ENCODE peak calls at places on chromosome 1, in ten cellular contexts. One of them, this sample, is unnamed.

GRCh38 chr1:75908717-75909152 is 23.5 kb downstream of the ASB17 start:
- DNase-seq in left ventricle myocardium inferior: no peak
- DNase-seq in stomach: no peak
- DNase-seq in neural progenitor cell: peak; percentile 63
- DNase-seq in BE2C: peak; percentile 20
- DNase-seq in OCI-LY7: peak; percentile 16
- DNase-seq in tibial nerve: no peak
- DNase-seq in astrocyte of the spinal cord: peak; percentile 39
- DNase-seq in K562: peak; percentile 30
- DNase-seq in AG09309: peak; percentile 8
- DNase-seq in this sample: no peak

GRCh38 chr1:167465751-167466150 is 52.6 kb downstream of the CD247 start:
- DNase-seq in AG09309: no peak
- DNase-seq in left ventricle myocardium inferior: no peak
- DNase-seq in OCI-LY7: no peak
- DNase-seq in BE2C: no peak
- DNase-seq in tibial nerve: no peak
- DNase-seq in K562: no peak
- DNase-seq in astrocyte of the spinal cord: no peak
- DNase-seq in neural progenitor cell: no peak
- DNase-seq in stomach: no peak
- DNase-seq in this sample: no peak

GRCh38 chr1:48697066-48697707 is 79.5 kb downstream of the BEND5 start:
- DNase-seq in neural progenitor cell: peak; percentile 71
- DNase-seq in tibial nerve: peak; percentile 70
- DNase-seq in AG09309: no peak
- DNase-seq in OCI-LY7: peak; percentile 49
- DNase-seq in BE2C: peak; percentile 50
- DNase-seq in astrocyte of the spinal cord: peak; percentile 23
- DNase-seq in stomach: peak; percentile 74
- DNase-seq in left ventricle myocardium inferior: peak; percentile 48
- DNase-seq in K562: peak; percentile 65
- DNase-seq in this sample: no peak

GRCh38 chr1:9242338-9242969 is 7.9 kb downstream of the H6PD start:
- DNase-seq in tibial nerve: peak; percentile 57
- DNase-seq in neural progenitor cell: no peak
- DNase-seq in stomach: peak; percentile 91
- DNase-seq in astrocyte of the spinal cord: no peak
- DNase-seq in OCI-LY7: no peak
- DNase-seq in AG09309: no peak
- DNase-seq in left ventricle myocardium inferior: peak; percentile 86
- DNase-seq in K562: no peak
- DNase-seq in BE2C: no peak
- DNase-seq in this sample: peak; percentile 48

GRCh38 chr1:205258313-205259176 is 30.8 kb downstream of the TMCC2 start:
- DNase-seq in left ventricle myocardium inferior: no peak
- DNase-seq in BE2C: peak; percentile 65
- DNase-seq in astrocyte of the spinal cord: peak; percentile 52
- DNase-seq in K562: peak; percentile 31
- DNase-seq in tibial nerve: no peak
- DNase-seq in stomach: no peak
- DNase-seq in AG09309: no peak
- DNase-seq in OCI-LY7: no peak
- DNase-seq in neural progenitor cell: no peak
- DNase-seq in this sample: no peak

GRCh38 chr1:27144920-27145661 is 9.8 kb downstream of the SLC9A1 start:
- DNase-seq in K562: no peak
- DNase-seq in AG09309: peak; percentile 63
- DNase-seq in left ventricle myocardium inferior: no peak
- DNase-seq in neural progenitor cell: no peak
- DNase-seq in stomach: peak; percentile 73
- DNase-seq in BE2C: peak; percentile 47
- DNase-seq in astrocyte of the spinal cord: peak; percentile 73
- DNase-seq in tibial nerve: no peak
- DNase-seq in OCI-LY7: no peak
- DNase-seq in this sample: peak; percentile 58

GRCh38 chr1:243407284-243408018 is 151.6 kb downstream of the SDCCAG8 start:
- DNase-seq in stomach: no peak
- DNase-seq in tibial nerve: no peak
- DNase-seq in K562: no peak
- DNase-seq in AG09309: peak; percentile 32
- DNase-seq in BE2C: no peak
- DNase-seq in astrocyte of the spinal cord: peak; percentile 53
- DNase-seq in left ventricle myocardium inferior: no peak
- DNase-seq in neural progenitor cell: no peak
- DNase-seq in OCI-LY7: no peak
- DNase-seq in this sample: no peak

GRCh38 chr1:222750651-222751050 is 13.6 kb downstream of the FAM177B start:
- DNase-seq in stomach: no peak
- DNase-seq in neural progenitor cell: no peak
- DNase-seq in tibial nerve: no peak
- DNase-seq in OCI-LY7: peak; percentile 44
- DNase-seq in BE2C: no peak
- DNase-seq in astrocyte of the spinal cord: no peak
- DNase-seq in K562: no peak
- DNase-seq in AG09309: no peak
- DNase-seq in left ventricle myocardium inferior: no peak
- DNase-seq in this sample: no peak

GRCh38 chr1:21308847-21309652 is 18.8 kb upstream of the ECE1 start:
- DNase-seq in BE2C: peak; percentile 70
- DNase-seq in left ventricle myocardium inferior: no peak
- DNase-seq in stomach: peak; percentile 66
- DNase-seq in neural progenitor cell: peak; percentile 52
- DNase-seq in tibial nerve: no peak
- DNase-seq in astrocyte of the spinal cord: peak; percentile 70
- DNase-seq in AG09309: no peak
- DNase-seq in OCI-LY7: no peak
- DNase-seq in K562: no peak
- DNase-seq in this sample: no peak

GRCh38 chr1:9233241-9233941 is 1.2 kb upstream of the H6PD start:
- DNase-seq in neural progenitor cell: no peak
- DNase-seq in K562: no peak
- DNase-seq in stomach: peak; percentile 70
- DNase-seq in astrocyte of the spinal cord: peak; percentile 57
- DNase-seq in left ventricle myocardium inferior: peak; percentile 78
- DNase-seq in BE2C: no peak
- DNase-seq in AG09309: peak; percentile 88
- DNase-seq in tibial nerve: peak; percentile 83
- DNase-seq in OCI-LY7: no peak
- DNase-seq in this sample: peak; percentile 58

GRCh38 chr1:231611111-231611510 is 15.5 kb upstream of the DISC1 start:
- DNase-seq in AG09309: no peak
- DNase-seq in astrocyte of the spinal cord: no peak
- DNase-seq in OCI-LY7: no peak
- DNase-seq in K562: no peak
- DNase-seq in stomach: no peak
- DNase-seq in left ventricle myocardium inferior: no peak
- DNase-seq in neural progenitor cell: no peak
- DNase-seq in BE2C: no peak
- DNase-seq in tibial nerve: no peak
- DNase-seq in this sample: no peak

GRCh38 chr1:200740291-200741212 is 1.9 kb downstream of the CAMSAP2 start:
- DNase-seq in left ventricle myocardium inferior: no peak
- DNase-seq in astrocyte of the spinal cord: peak; percentile 24
- DNase-seq in tibial nerve: no peak
- DNase-seq in AG09309: peak; percentile 2
- DNase-seq in OCI-LY7: peak; percentile 14
- DNase-seq in stomach: no peak
- DNase-seq in BE2C: no peak
- DNase-seq in neural progenitor cell: no peak
- DNase-seq in K562: no peak
- DNase-seq in this sample: no peak

GRCh38 chr1:213244664-213245091 is 193.6 kb downstream of the RPS6KC1 start:
- DNase-seq in tibial nerve: no peak
- DNase-seq in AG09309: peak; percentile 33
- DNase-seq in astrocyte of the spinal cord: peak; percentile 57
- DNase-seq in neural progenitor cell: peak; percentile 68
- DNase-seq in stomach: no peak
- DNase-seq in OCI-LY7: peak; percentile 56
- DNase-seq in K562: peak; percentile 74
- DNase-seq in left ventricle myocardium inferior: no peak
- DNase-seq in BE2C: peak; percentile 47
- DNase-seq in this sample: no peak

GRCh38 chr1:155324717-155325595 is 4.3 kb downstream of the RUSC1 start:
- DNase-seq in OCI-LY7: peak; percentile 24
- DNase-seq in stomach: peak; percentile 65
- DNase-seq in AG09309: no peak
- DNase-seq in tibial nerve: no peak
- DNase-seq in K562: peak; percentile 72
- DNase-seq in left ventricle myocardium inferior: peak; percentile 46
- DNase-seq in astrocyte of the spinal cord: peak; percentile 28
- DNase-seq in BE2C: peak; percentile 64
- DNase-seq in neural progenitor cell: peak; percentile 88
- DNase-seq in this sample: peak; percentile 83

DNA sequence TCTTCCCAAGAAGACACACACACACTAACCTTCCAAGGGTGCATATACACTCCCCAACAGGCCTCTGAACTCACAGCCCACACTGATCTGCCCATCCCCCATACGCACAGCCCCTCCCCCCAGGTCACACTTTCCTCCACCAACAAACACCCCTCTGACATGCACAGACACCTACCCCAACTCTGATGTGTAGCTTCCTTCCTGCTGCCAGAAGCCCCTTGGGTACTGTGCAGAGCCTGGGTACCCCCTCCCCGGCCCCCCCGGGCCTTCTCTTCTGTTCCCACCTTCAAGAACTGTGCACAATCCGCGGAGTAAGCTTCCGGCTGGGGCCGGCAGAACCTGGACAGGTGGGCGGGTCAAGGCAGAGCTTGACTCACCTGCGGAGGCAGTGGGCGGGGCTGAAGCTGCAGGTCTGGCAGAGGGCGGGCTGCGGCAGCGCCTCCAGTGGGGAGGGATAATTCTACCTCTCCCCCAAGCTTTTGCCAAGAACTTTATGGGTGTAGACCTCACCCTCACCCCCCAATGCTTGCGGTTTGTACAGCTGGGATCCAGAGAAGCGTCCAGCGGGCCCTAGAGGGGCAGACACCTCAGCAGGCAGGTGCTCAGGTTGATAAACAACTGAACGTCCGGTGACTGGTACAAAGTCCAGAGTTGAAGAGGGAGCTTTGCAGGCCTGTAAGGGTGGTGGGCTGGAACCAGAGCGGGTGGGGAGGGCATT is at the start of gene C1orf210:
- DNase-seq in OCI-LY7: no peak
- DNase-seq in BE2C: no peak
- DNase-seq in left ventricle myocardium inferior: no peak
- DNase-seq in AG09309: no peak
- DNase-seq in tibial nerve: no peak
- DNase-seq in K562: peak; percentile 56
- DNase-seq in astrocyte of the spinal cord: no peak
- DNase-seq in neural progenitor cell: peak; percentile 34
- DNase-seq in stomach: peak; percentile 94
- DNase-seq in this sample: peak; percentile 94
- H3K4me3 ChIP-seq in OCI-LY7: no peak within 1 kb of the TSS
- H3K4me3 ChIP-seq in BE2C: no peak within 1 kb of the TSS
- H3K4me3 ChIP-seq in left ventricle myocardium inferior: no peak within 1 kb of the TSS
- H3K4me3 ChIP-seq in AG09309: no peak within 1 kb of the TSS
- H3K4me3 ChIP-seq in tibial nerve: no peak within 1 kb of the TSS
- H3K4me3 ChIP-seq in K562: no peak within 1 kb of the TSS
- H3K4me3 ChIP-seq in astrocyte of the spinal cord: no peak within 1 kb of the TSS
- H3K4me3 ChIP-seq in neural progenitor cell: peak within 1 kb of the TSS; percentile 7
- H3K4me3 ChIP-seq in stomach: peak within 1 kb of the TSS; percentile 51
- H3K4me3 ChIP-seq in this sample: peak within 1 kb of the TSS; percentile 14

GRCh38 chr1:159008744-159009188 is 941 bp upstream of the IFI16 start:
- DNase-seq in tibial nerve: no peak
- DNase-seq in OCI-LY7: peak; percentile 83
- DNase-seq in AG09309: no peak
- DNase-seq in stomach: no peak
- DNase-seq in BE2C: no peak
- DNase-seq in astrocyte of the spinal cord: peak; percentile 26
- DNase-seq in left ventricle myocardium inferior: no peak
- DNase-seq in neural progenitor cell: no peak
- DNase-seq in K562: no peak
- DNase-seq in this sample: no peak
- H3K4me3 ChIP-seq in tibial nerve: no peak overlapping the region
- H3K4me3 ChIP-seq in OCI-LY7: peak overlapping the region; percentile 88
- H3K4me3 ChIP-seq in AG09309: no peak overlapping the region
- H3K4me3 ChIP-seq in stomach: no peak overlapping the region
- H3K4me3 ChIP-seq in BE2C: no peak overlapping the region
- H3K4me3 ChIP-seq in astrocyte of the spinal cord: no peak overlapping the region
- H3K4me3 ChIP-seq in left ventricle myocardium inferior: no peak overlapping the region
- H3K4me3 ChIP-seq in neural progenitor cell: no peak overlapping the region
- H3K4me3 ChIP-seq in K562: no peak overlapping the region
- H3K4me3 ChIP-seq in this sample: no peak overlapping the region

GRCh38 chr1:203281033-203281432 is 24.3 kb upstream of the BTG2 start:
- DNase-seq in AG09309: no peak
- DNase-seq in left ventricle myocardium inferior: no peak
- DNase-seq in BE2C: no peak
- DNase-seq in stomach: no peak
- DNase-seq in astrocyte of the spinal cord: no peak
- DNase-seq in K562: no peak
- DNase-seq in neural progenitor cell: no peak
- DNase-seq in tibial nerve: no peak
- DNase-seq in OCI-LY7: peak; percentile 4
- DNase-seq in this sample: peak; percentile 5

GRCh38 chr1:203276916-203277535 is 28.3 kb upstream of the BTG2 start:
- DNase-seq in K562: no peak
- DNase-seq in neural progenitor cell: no peak
- DNase-seq in BE2C: no peak
- DNase-seq in AG09309: no peak
- DNase-seq in tibial nerve: no peak
- DNase-seq in astrocyte of the spinal cord: no peak
- DNase-seq in OCI-LY7: peak; percentile 37
- DNase-seq in stomach: no peak
- DNase-seq in left ventricle myocardium inferior: peak; percentile 64
- DNase-seq in this sample: no peak

GRCh38 chr1:203280061-203280460 is 25.3 kb upstream of the BTG2 start:
- DNase-seq in astrocyte of the spinal cord: no peak
- DNase-seq in OCI-LY7: no peak
- DNase-seq in stomach: no peak
- DNase-seq in K562: no peak
- DNase-seq in neural progenitor cell: no peak
- DNase-seq in AG09309: no peak
- DNase-seq in BE2C: no peak
- DNase-seq in left ventricle myocardium inferior: no peak
- DNase-seq in tibial nerve: no peak
- DNase-seq in this sample: peak; percentile 2

GRCh38 chr1:203278087-203278884 is 27.0 kb upstream of the BTG2 start:
- DNase-seq in left ventricle myocardium inferior: peak; percentile 97
- DNase-seq in K562: peak; percentile 62
- DNase-seq in neural progenitor cell: peak; percentile 53
- DNase-seq in tibial nerve: peak; percentile 92
- DNase-seq in OCI-LY7: peak; percentile 55
- DNase-seq in AG09309: peak; percentile 39
- DNase-seq in BE2C: peak; percentile 82
- DNase-seq in stomach: peak; percentile 81
- DNase-seq in astrocyte of the spinal cord: peak; percentile 68
- DNase-seq in this sample: peak; percentile 78

GRCh38 chr1:203278885-203279406 is 26.4 kb upstream of the BTG2 start:
- DNase-seq in neural progenitor cell: no peak
- DNase-seq in astrocyte of the spinal cord: no peak
- DNase-seq in stomach: no peak
- DNase-seq in tibial nerve: no peak
- DNase-seq in OCI-LY7: peak; percentile 4
- DNase-seq in AG09309: no peak
- DNase-seq in K562: no peak
- DNase-seq in BE2C: no peak
- DNase-seq in left ventricle myocardium inferior: no peak
- DNase-seq in this sample: no peak
- H3K4me3 ChIP-seq in neural progenitor cell: no peak overlapping the region
- H3K4me3 ChIP-seq in astrocyte of the spinal cord: no peak overlapping the region
- H3K4me3 ChIP-seq in stomach: no peak overlapping the region
- H3K4me3 ChIP-seq in tibial nerve: peak overlapping the region; percentile 15
- H3K4me3 ChIP-seq in OCI-LY7: peak overlapping the region; percentile 24
- H3K4me3 ChIP-seq in AG09309: no peak overlapping the region
- H3K4me3 ChIP-seq in K562: no peak overlapping the region
- H3K4me3 ChIP-seq in BE2C: peak overlapping the region; percentile 45
- H3K4me3 ChIP-seq in left ventricle myocardium inferior: peak overlapping the region; percentile 44
- H3K4me3 ChIP-seq in this sample: no peak overlapping the region

GRCh38 chr1:906532-907420 is 16.9 kb upstream of the SAMD11 start:
- DNase-seq in K562: peak; percentile 77
- DNase-seq in stomach: peak; percentile 72
- DNase-seq in BE2C: no peak
- DNase-seq in astrocyte of the spinal cord: peak; percentile 58
- DNase-seq in neural progenitor cell: peak; percentile 11
- DNase-seq in OCI-LY7: peak; percentile 30
- DNase-seq in tibial nerve: no peak
- DNase-seq in left ventricle myocardium inferior: peak; percentile 16
- DNase-seq in AG09309: no peak
- DNase-seq in this sample: peak; percentile 61
- H3K4me3 ChIP-seq in K562: no peak overlapping the region
- H3K4me3 ChIP-seq in stomach: no peak overlapping the region
- H3K4me3 ChIP-seq in BE2C: no peak overlapping the region
- H3K4me3 ChIP-seq in astrocyte of the spinal cord: no peak overlapping the region
- H3K4me3 ChIP-seq in neural progenitor cell: no peak overlapping the region
- H3K4me3 ChIP-seq in OCI-LY7: no peak overlapping the region
- H3K4me3 ChIP-seq in tibial nerve: no peak overlapping the region
- H3K4me3 ChIP-seq in left ventricle myocardium inferior: no peak overlapping the region
- H3K4me3 ChIP-seq in AG09309: no peak overlapping the region
- H3K4me3 ChIP-seq in this sample: no peak overlapping the region

This sample was measured in mucosa of descending colon.